ENCODE peak calls at places on chromosomes 1 and 21, in five cellular contexts. X, O, D, N and B are unnamed samples.
A peak's percentile ranks its signal among the peaks of the same experiment; 100 is the strongest.

GRCh38 chr1:185440877-185441276 is 123.8 kb upstream of the IVNS1ABP start:
- DNase-seq in X (no peak), N (no peak), D (no peak), O (no peak), B (no peak)

GRCh38 chr1:103900005-103900404 is 150.3 kb downstream of the AMY1C start:
- DNase-seq in O (no peak), N (no peak), X (no peak), D (no peak), B (no peak)

GRCh38 chr1:36699113-36699512 is 216.4 kb upstream of the CSF3R start:
- DNase-seq in O (no peak), N (no peak), X (no peak), D (no peak), B (no peak)

GRCh38 chr1:176177764-176178163 is 29.3 kb downstream of the COP1 start:
- DNase-seq in O (no peak), D (no peak), X (no peak), N (no peak), B (no peak)

GRCh38 chr1:109640285-109640865 is 15.5 kb upstream of the GSTM4 start:
- DNase-seq in O (no peak), N (peak; percentile 83), X (peak; percentile 55), D (peak; percentile 52), B (peak; percentile 58)

GRCh38 chr1:171640225-171640624 is 12.3 kb downstream of the MYOC start:
- DNase-seq in N (no peak), D (no peak), X (no peak), O (no peak), B (no peak)

GRCh38 chr1:39084191-39084590 is 58.0 kb downstream of the NDUFS5 start:
- DNase-seq in X (no peak), N (peak; percentile 9), D (no peak), O (no peak), B (no peak)

GRCh38 chr1:147717051-147717705 is 43.2 kb downstream of the GJA5 start:
- DNase-seq in N (no peak), X (no peak), O (no peak), D (peak; percentile 87), B (no peak)

GRCh38 chr1:195948123-195948895 is 659.9 kb downstream of the KCNT2 start:
- DNase-seq in N (no peak), O (no peak), D (no peak), X (no peak), B (no peak)

GRCh38 chr1:24047101-24047459 is 64.9 kb downstream of the MYOM3 start:
- DNase-seq in O (no peak), X (peak; percentile 55), D (peak; percentile 37), N (peak; percentile 36), B (peak; percentile 73)

GRCh38 chr1:227946624-227947424 is 908 bp downstream of the WNT9A start:
- DNase-seq in X (peak; percentile 46), O (no peak), D (peak; percentile 36), N (peak; percentile 88), B (peak; percentile 86)

GRCh38 chr1:21292991-21293536 is 2.8 kb upstream of the ECE1 start:
- DNase-seq in X (no peak), N (no peak), O (no peak), D (no peak), B (no peak)

GRCh38 chr1:221701570-221702186 is 40.2 kb downstream of the DUSP10 start:
- DNase-seq in X (no peak), N (no peak), O (no peak), D (no peak), B (no peak)

GRCh38 chr1:93615201-93616150 is 66.2 kb downstream of the BCAR3 start:
- DNase-seq in X (peak; percentile 77), D (peak; percentile 80), O (no peak), N (peak; percentile 50), B (peak; percentile 48)

GRCh38 chr1:231091853-231092301 is 51.8 kb upstream of the FAM89A start:
- DNase-seq in D (peak; percentile 40), O (peak; percentile 33), N (peak; percentile 71), X (peak; percentile 1), B (peak; percentile 44)

GRCh38 chr1:190602325-190602724 is 124.7 kb upstream of the BRINP3 start:
- DNase-seq in X (no peak), O (no peak), N (no peak), D (no peak), B (no peak)

GRCh38 chr1:190595438-190595837 is 117.8 kb upstream of the BRINP3 start:
- DNase-seq in X (no peak), D (no peak), O (no peak), N (no peak), B (no peak)

GRCh38 chr1:190599677-190600076 is 122.0 kb upstream of the BRINP3 start:
- DNase-seq in N (no peak), O (no peak), X (no peak), D (no peak), B (no peak)

DNA sequence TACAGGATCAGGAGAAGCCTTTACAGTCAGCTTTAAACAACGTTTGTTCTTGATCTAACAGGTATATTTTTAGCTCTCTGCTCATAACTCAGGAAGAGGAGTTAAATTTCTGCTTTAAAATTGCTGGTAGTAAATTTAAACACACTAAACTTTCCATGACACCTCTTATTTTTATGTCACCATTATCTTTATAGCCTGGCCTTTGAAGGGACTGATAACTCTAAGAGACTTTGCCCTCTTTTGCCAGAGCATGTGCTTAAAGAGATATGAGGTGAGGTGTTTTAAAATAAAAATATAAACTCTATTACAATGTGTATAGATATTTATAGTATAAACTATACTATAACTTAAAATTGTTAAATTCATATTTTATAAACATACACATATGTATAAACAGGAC is 119.7 kb upstream of the BRINP3 start:
- DNase-seq in O (no peak), N (no peak), D (no peak), X (no peak), B (no peak)
- TF ChIP-seq MAFK in O (no peak), N (no peak), D (no peak), X (no peak), B (no peak)

GRCh38 chr1:77514871-77515776 is 167.3 kb downstream of the ZZZ3 start:
- DNase-seq in X (peak; percentile 54), N (no peak), D (peak; percentile 31), O (peak; percentile 56), B (peak; percentile 19)

GRCh38 chr1:77511440-77511840 is 171.0 kb downstream of the ZZZ3 start:
- DNase-seq in O (no peak), X (peak; percentile 94), D (no peak), N (no peak), B (no peak)

GRCh38 chr1:77509898-77510297 is 172.6 kb downstream of the ZZZ3 start:
- DNase-seq in O (no peak), N (no peak), D (no peak), X (no peak), B (no peak)

GRCh38 chr1:77516106-77516505 is 166.4 kb downstream of the ZZZ3 start:
- DNase-seq in O (no peak), X (no peak), D (no peak), N (no peak), B (no peak)

GRCh38 chr1:77513839-77514763 is 168.4 kb downstream of the ZZZ3 start:
- DNase-seq in O (peak; percentile 33), N (no peak), D (no peak), X (peak; percentile 86), B (no peak)
- TF ChIP-seq MAFK in O (no peak), N (no peak), D (no peak), X (no peak), B (no peak)

GRCh38 chr21:42102516-42102915 is 31.4 kb downstream of the UMODL1 start:
- DNase-seq in N (no peak), O (no peak), X (no peak), D (no peak), B (no peak)
- TF ChIP-seq MAFK in N (no peak), O (no peak), X (no peak), D (no peak), B (no peak)

DNA sequence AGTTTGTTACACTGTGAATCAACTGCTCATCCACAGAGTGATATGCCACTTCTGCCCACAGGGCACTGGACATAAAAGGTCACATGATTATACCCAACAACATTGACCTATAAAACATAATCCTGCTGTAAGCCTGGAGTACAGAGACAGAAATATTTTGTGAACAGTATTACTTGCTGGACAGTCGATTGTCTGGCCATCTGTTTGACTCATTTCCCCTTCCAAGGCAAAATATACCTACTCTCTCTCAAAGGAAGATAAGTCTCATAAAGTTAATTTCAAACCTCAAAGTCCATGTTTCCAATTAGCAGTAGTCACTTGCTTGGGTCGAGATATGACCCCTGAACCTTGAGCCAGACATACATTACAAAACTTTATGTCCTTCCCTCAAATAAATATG is 39.4 kb upstream of the RGS18 start:
- DNase-seq in O (no peak), N (no peak), X (no peak), D (no peak), B (no peak)
- TF ChIP-seq MAFK in O (no peak), N (no peak), X (no peak), D (no peak), B (no peak)

DNA sequence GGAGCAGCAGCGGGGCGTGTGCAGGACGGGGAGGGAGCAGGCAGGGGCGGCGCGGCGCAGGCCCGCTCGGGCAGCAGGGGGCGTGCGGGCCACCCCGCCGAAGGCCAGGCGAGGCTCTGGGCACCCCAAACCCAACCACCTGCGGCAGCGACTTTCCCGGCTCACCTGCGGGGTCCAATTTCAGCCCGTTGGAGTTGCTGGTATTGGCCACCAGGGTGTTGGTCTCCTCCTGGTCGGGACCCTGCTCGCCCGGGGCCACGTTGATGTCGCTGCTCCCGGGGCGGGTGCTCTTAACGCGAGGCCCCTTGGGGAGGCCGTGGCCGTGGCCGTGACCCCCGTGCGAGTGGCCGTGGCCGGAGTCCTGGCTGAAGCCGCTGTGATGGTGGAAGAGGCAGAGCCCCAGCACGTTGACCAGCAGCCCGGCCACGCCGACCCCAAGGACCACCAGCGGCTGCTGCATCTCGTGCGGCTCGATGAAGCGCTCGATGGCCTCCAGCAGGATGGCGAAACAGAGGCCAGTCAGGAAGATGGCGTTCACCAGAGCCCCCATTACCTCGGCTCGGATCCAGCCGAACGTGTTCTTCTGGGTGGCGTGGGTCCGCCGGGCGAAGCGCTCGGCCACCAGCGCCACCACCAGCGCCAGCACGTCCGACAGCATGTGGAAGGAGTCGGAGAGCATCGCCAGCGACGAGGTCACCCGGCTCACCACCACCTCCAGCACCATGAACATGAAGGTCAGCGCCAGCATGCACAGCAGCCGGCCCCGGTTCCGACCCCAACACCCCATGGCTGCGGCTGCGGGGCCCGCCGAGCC is 928 bp downstream of the SLC30A1 start:
- DNase-seq in N (peak; percentile 78), D (peak; percentile 68), X (peak; percentile 56), O (peak; percentile 53), B (peak; percentile 84)
- TF ChIP-seq MAFK in N (no peak), D (no peak), X (no peak), O (no peak), B (no peak)